ENCODE peak calls at places on chromosomes 16 and 17, in ten cellular contexts. One of them, this sample, is unnamed.

GRCh38 chr16:75252946-75253911 is 1.8 kb upstream of the BCAR1 start:
- DNase-seq in right lobe of liver: no peak
- DNase-seq in neural progenitor cell: peak; percentile 78
- DNase-seq in body of pancreas: peak; percentile 24
- DNase-seq in SK-N-SH: no peak
- DNase-seq in fibroblast of lung: peak; percentile 87
- DNase-seq in ovary: peak; percentile 64
- DNase-seq in RWPE1: no peak
- DNase-seq in left ventricle myocardium inferior: no peak
- DNase-seq in prostate gland: no peak
- DNase-seq in this sample: no peak

GRCh38 chr17:10815318-10815717 is 11.4 kb upstream of the TMEM238L start:
- DNase-seq in right lobe of liver: no peak
- DNase-seq in neural progenitor cell: no peak
- DNase-seq in body of pancreas: no peak
- DNase-seq in SK-N-SH: no peak
- DNase-seq in fibroblast of lung: no peak
- DNase-seq in ovary: no peak
- DNase-seq in RWPE1: no peak
- DNase-seq in left ventricle myocardium inferior: no peak
- DNase-seq in prostate gland: peak; percentile 16
- DNase-seq in this sample: no peak

GRCh38 chr16:66388350-66389139 is 22.1 kb downstream of the CDH5 start:
- DNase-seq in right lobe of liver: peak; percentile 19
- DNase-seq in neural progenitor cell: no peak
- DNase-seq in body of pancreas: no peak
- DNase-seq in SK-N-SH: no peak
- DNase-seq in fibroblast of lung: no peak
- DNase-seq in ovary: no peak
- DNase-seq in RWPE1: no peak
- DNase-seq in left ventricle myocardium inferior: no peak
- DNase-seq in prostate gland: no peak
- DNase-seq in this sample: no peak

GRCh38 chr16:63652091-63652490 is 1469.8 kb downstream of the CDH11 start:
- DNase-seq in right lobe of liver: no peak
- DNase-seq in neural progenitor cell: peak; percentile 7
- DNase-seq in body of pancreas: no peak
- DNase-seq in SK-N-SH: no peak
- DNase-seq in fibroblast of lung: no peak
- DNase-seq in ovary: no peak
- DNase-seq in RWPE1: no peak
- DNase-seq in left ventricle myocardium inferior: no peak
- DNase-seq in prostate gland: no peak
- DNase-seq in this sample: no peak

GRCh38 chr17:78882546-78883089 is 20.4 kb downstream of the CEP295NL start:
- DNase-seq in right lobe of liver: peak; percentile 63
- DNase-seq in neural progenitor cell: no peak
- DNase-seq in body of pancreas: no peak
- DNase-seq in SK-N-SH: peak; percentile 88
- DNase-seq in fibroblast of lung: no peak
- DNase-seq in ovary: no peak
- DNase-seq in RWPE1: no peak
- DNase-seq in left ventricle myocardium inferior: no peak
- DNase-seq in prostate gland: no peak
- DNase-seq in this sample: peak; percentile 54

GRCh38 chr17:52384695-52385094 is 226.2 kb upstream of the CA10 start:
- DNase-seq in right lobe of liver: no peak
- DNase-seq in neural progenitor cell: no peak
- DNase-seq in body of pancreas: no peak
- DNase-seq in SK-N-SH: no peak
- DNase-seq in fibroblast of lung: no peak
- DNase-seq in ovary: no peak
- DNase-seq in RWPE1: no peak
- DNase-seq in left ventricle myocardium inferior: no peak
- DNase-seq in prostate gland: no peak
- DNase-seq in this sample: no peak

GRCh38 chr17:81298325-81298990 is 3.4 kb upstream of the SLC38A10 start:
- DNase-seq in right lobe of liver: no peak
- DNase-seq in neural progenitor cell: no peak
- DNase-seq in body of pancreas: no peak
- DNase-seq in SK-N-SH: no peak
- DNase-seq in fibroblast of lung: no peak
- DNase-seq in ovary: no peak
- DNase-seq in RWPE1: no peak
- DNase-seq in left ventricle myocardium inferior: no peak
- DNase-seq in prostate gland: no peak
- DNase-seq in this sample: no peak

GRCh38 chr17:56009795-56010715 is 143.2 kb upstream of the ANKFN1 start:
- DNase-seq in right lobe of liver: no peak
- DNase-seq in neural progenitor cell: peak; percentile 77
- DNase-seq in body of pancreas: no peak
- DNase-seq in SK-N-SH: no peak
- DNase-seq in fibroblast of lung: no peak
- DNase-seq in ovary: no peak
- DNase-seq in RWPE1: no peak
- DNase-seq in left ventricle myocardium inferior: no peak
- DNase-seq in prostate gland: no peak
- DNase-seq in this sample: peak; percentile 31

DNA sequence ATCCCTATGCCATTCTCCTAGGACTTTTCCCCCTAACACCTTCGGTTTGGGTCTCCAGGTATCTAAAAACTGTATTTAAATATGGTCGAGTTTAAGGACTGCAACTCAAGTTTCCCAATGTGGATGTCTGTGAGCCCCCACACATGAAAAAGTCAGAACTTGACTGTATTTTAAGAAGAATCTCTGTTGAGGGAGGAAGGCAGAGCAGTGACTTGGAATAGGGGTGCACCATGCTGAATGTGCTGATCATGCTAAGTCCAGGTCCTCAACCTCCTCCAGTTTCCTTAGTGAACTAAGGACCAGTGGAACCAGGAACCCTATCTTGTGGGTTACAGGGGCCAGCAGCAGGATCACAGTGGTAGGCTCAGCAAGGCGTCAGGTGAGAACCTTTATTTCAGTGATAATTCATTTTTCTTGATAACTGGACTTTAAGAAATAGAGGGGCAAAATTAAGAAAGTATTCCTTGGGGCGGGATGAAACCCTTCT is 19.5 kb downstream of the GRB7 start:
- DNase-seq in right lobe of liver: no peak
- DNase-seq in neural progenitor cell: no peak
- DNase-seq in body of pancreas: no peak
- DNase-seq in SK-N-SH: no peak
- DNase-seq in fibroblast of lung: no peak
- DNase-seq in ovary: no peak
- DNase-seq in RWPE1: no peak
- DNase-seq in left ventricle myocardium inferior: no peak
- DNase-seq in prostate gland: no peak
- DNase-seq in this sample: no peak
- H3K27ac ChIP-seq in right lobe of liver: no peak overlapping the region
- H3K27ac ChIP-seq in neural progenitor cell: no peak overlapping the region
- H3K27ac ChIP-seq in body of pancreas: no peak overlapping the region
- H3K27ac ChIP-seq in SK-N-SH: no peak overlapping the region
- H3K27ac ChIP-seq in fibroblast of lung: no peak overlapping the region
- H3K27ac ChIP-seq in ovary: no peak overlapping the region
- H3K27ac ChIP-seq in RWPE1: no peak overlapping the region
- H3K27ac ChIP-seq in left ventricle myocardium inferior: no peak overlapping the region
- H3K27ac ChIP-seq in prostate gland: no peak overlapping the region
- H3K27ac ChIP-seq in this sample: no peak overlapping the region

GRCh38 chr16:85556456-85557082 is 56.6 kb upstream of the GSE1 start:
- DNase-seq in right lobe of liver: peak; percentile 63
- DNase-seq in neural progenitor cell: peak; percentile 71
- DNase-seq in body of pancreas: peak; percentile 75
- DNase-seq in SK-N-SH: peak; percentile 77
- DNase-seq in fibroblast of lung: peak; percentile 48
- DNase-seq in ovary: peak; percentile 64
- DNase-seq in RWPE1: peak; percentile 71
- DNase-seq in left ventricle myocardium inferior: no peak
- DNase-seq in prostate gland: peak; percentile 36
- DNase-seq in this sample: no peak

GRCh38 chr16:85555549-85556455 is 57.3 kb upstream of the GSE1 start:
- DNase-seq in right lobe of liver: no peak
- DNase-seq in neural progenitor cell: no peak
- DNase-seq in body of pancreas: peak; percentile 79
- DNase-seq in SK-N-SH: peak; percentile 87
- DNase-seq in fibroblast of lung: no peak
- DNase-seq in ovary: peak; percentile 63
- DNase-seq in RWPE1: peak; percentile 14
- DNase-seq in left ventricle myocardium inferior: peak; percentile 54
- DNase-seq in prostate gland: no peak
- DNase-seq in this sample: peak; percentile 72

GRCh38 chr16:85557976-85558589 is 55.0 kb upstream of the GSE1 start:
- DNase-seq in right lobe of liver: no peak
- DNase-seq in neural progenitor cell: no peak
- DNase-seq in body of pancreas: peak; percentile 77
- DNase-seq in SK-N-SH: no peak
- DNase-seq in fibroblast of lung: no peak
- DNase-seq in ovary: no peak
- DNase-seq in RWPE1: peak; percentile 55
- DNase-seq in left ventricle myocardium inferior: no peak
- DNase-seq in prostate gland: peak; percentile 65
- DNase-seq in this sample: peak; percentile 57

GRCh38 chr16:85554791-85555548 is 58.2 kb upstream of the GSE1 start:
- DNase-seq in right lobe of liver: peak; percentile 60
- DNase-seq in neural progenitor cell: peak; percentile 62
- DNase-seq in body of pancreas: peak; percentile 72
- DNase-seq in SK-N-SH: no peak
- DNase-seq in fibroblast of lung: peak; percentile 73
- DNase-seq in ovary: peak; percentile 81
- DNase-seq in RWPE1: peak; percentile 82
- DNase-seq in left ventricle myocardium inferior: peak; percentile 64
- DNase-seq in prostate gland: peak; percentile 38
- DNase-seq in this sample: no peak

DNA sequence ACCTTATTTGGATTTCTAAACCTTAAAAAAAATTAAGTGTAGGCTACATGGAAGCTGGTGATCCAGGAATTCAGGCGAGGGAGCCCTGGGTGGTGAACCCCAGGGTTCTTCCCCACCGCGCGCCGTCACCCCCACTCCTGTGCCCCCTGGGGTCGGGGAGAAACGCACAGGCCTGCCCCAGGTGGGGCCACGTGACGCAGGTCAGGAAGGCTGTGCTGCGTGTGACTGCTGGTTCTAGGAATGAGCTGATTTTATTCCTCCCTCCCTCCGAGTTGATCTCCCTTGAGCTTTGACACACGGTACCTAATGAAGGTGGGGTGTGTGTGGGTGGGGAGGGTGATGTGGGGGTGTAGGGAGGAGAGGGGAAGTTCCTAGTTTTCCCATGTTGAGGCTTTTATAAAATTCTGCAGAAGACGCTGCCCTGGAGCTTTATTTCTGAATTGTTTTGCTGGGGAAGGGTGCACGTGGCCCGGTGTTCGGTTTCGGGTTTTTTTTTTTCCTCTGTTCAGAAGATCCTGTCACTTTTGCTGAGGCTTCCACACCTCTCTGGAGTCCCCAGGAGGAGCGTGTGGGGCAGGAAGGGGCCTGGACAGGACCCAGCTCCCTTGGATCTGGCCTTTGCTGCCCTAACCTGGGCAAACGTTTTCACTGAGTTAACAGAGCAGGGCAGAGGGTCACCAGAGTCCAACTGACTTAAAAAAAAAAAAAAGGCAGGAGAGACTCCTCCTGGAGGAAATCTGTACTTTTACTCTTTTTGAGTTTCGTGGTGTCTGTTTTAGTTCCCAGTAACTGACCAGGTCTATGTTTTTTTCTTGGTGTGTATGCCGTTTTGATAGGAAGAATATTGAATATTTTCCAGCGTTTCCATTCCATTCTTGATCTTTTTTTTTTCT is 55.8 kb upstream of the GSE1 start:
- DNase-seq in right lobe of liver: peak; percentile 89
- DNase-seq in neural progenitor cell: peak; percentile 40
- DNase-seq in body of pancreas: peak; percentile 62
- DNase-seq in SK-N-SH: peak; percentile 61
- DNase-seq in fibroblast of lung: no peak
- DNase-seq in ovary: no peak
- DNase-seq in RWPE1: peak; percentile 81
- DNase-seq in left ventricle myocardium inferior: no peak
- DNase-seq in prostate gland: no peak
- DNase-seq in this sample: no peak
- TF ChIP-seq CTCF in right lobe of liver: peak; percentile 40
- TF ChIP-seq CTCF in neural progenitor cell: no peak
- TF ChIP-seq CTCF in body of pancreas: peak; percentile 19
- TF ChIP-seq CTCF in SK-N-SH: peak; percentile 34
- TF ChIP-seq CTCF in fibroblast of lung: peak; percentile 15
- TF ChIP-seq CTCF in ovary: no peak
- TF ChIP-seq CTCF in RWPE1: peak; percentile 33
- TF ChIP-seq CTCF in left ventricle myocardium inferior: no peak
- TF ChIP-seq CTCF in prostate gland: peak; percentile 18
- TF ChIP-seq CTCF in this sample: no peak

DNA sequence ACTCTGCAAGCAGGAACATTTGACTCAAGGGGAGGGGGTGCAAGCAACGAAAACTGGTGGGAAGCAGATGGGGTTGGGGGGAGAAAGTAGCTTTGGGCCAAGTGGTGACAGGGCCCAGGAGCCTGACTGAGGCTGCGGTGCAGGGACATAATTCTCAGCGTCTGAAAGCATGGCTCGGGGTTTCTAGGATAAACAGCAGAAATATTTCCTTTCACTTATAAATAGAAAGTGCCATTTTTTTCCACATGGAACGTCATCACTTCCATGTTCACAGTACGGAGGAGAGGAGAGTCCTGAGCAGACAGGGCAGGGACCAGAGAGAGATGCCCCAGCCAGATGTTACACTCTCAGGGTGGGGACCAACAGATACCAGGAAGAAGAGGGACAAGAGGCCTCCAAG is 197.1 kb downstream of the ZFHX3 start:
- DNase-seq in right lobe of liver: no peak
- DNase-seq in neural progenitor cell: no peak
- DNase-seq in body of pancreas: no peak
- DNase-seq in SK-N-SH: no peak
- DNase-seq in fibroblast of lung: peak; percentile 35
- DNase-seq in ovary: no peak
- DNase-seq in RWPE1: no peak
- DNase-seq in left ventricle myocardium inferior: no peak
- DNase-seq in prostate gland: no peak
- DNase-seq in this sample: no peak
- H3K27ac ChIP-seq in right lobe of liver: no peak overlapping the region
- H3K27ac ChIP-seq in neural progenitor cell: no peak overlapping the region
- H3K27ac ChIP-seq in body of pancreas: no peak overlapping the region
- H3K27ac ChIP-seq in SK-N-SH: peak overlapping the region; percentile 58
- H3K27ac ChIP-seq in fibroblast of lung: peak overlapping the region; percentile 60
- H3K27ac ChIP-seq in ovary: no peak overlapping the region
- H3K27ac ChIP-seq in RWPE1: peak overlapping the region; percentile 25
- H3K27ac ChIP-seq in left ventricle myocardium inferior: peak overlapping the region; percentile 81
- H3K27ac ChIP-seq in prostate gland: no peak overlapping the region
- H3K27ac ChIP-seq in this sample: no peak overlapping the region

DNA sequence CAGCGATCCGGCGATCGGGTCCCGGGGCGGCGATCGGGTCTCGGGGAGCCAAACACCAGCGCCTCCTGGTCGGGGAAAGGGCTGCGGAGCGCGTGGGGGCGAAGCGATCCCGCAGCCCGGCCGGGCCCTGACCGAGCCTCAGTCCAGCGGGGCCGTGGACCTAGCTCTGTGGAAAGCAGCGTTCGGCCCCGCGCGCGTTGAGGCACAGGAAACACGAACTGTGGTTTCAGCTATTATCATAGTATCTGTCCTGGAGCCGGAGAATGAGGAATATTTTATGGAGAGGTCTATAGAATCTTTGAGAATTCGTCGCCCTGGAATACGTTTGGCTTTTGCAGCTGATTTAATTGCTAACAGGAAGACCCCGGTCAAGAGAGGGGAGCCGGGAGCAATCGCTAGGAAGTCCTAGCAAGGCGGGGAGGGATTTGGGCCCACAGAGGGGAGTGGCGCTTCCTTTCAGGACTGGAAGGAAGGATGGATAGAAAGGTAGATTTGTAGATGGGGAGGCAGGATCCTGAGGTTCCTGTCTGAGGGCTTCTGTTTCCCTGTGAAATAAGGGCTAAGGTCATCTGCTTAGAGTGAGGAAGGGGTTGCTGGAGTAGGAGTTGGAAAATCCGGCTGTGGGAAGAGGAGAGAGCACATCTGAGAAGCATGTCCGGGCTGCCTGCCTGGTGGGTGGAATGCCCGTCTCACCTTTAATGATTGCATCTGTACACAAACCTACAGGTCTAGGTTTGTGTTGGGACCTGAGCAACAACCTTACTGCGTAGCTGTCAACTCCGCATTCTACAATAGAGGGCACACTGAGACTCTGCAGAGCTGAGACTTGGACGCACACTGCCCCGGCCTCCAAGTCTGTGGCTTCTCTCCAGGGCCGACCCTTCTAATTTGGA is 770 bp downstream of the CCNF start:
- DNase-seq in right lobe of liver: peak; percentile 47
- DNase-seq in neural progenitor cell: peak; percentile 52
- DNase-seq in body of pancreas: no peak
- DNase-seq in SK-N-SH: peak; percentile 51
- DNase-seq in fibroblast of lung: peak; percentile 9
- DNase-seq in ovary: no peak
- DNase-seq in RWPE1: peak; percentile 21
- DNase-seq in left ventricle myocardium inferior: no peak
- DNase-seq in prostate gland: peak; percentile 55
- DNase-seq in this sample: no peak
- TF ChIP-seq CTCF in right lobe of liver: no peak
- TF ChIP-seq CTCF in neural progenitor cell: peak; percentile 1
- TF ChIP-seq CTCF in body of pancreas: peak; percentile 12
- TF ChIP-seq CTCF in SK-N-SH: no peak
- TF ChIP-seq CTCF in fibroblast of lung: no peak
- TF ChIP-seq CTCF in ovary: no peak
- TF ChIP-seq CTCF in RWPE1: no peak
- TF ChIP-seq CTCF in left ventricle myocardium inferior: no peak
- TF ChIP-seq CTCF in prostate gland: peak; percentile 58
- TF ChIP-seq CTCF in this sample: no peak